ENCODE peak calls at places on chromosomes 2 and 18, in four cellular contexts. Z is fibroblast of the aortic adventitia, W is transverse colon, X is DND-41. J is an unnamed sample.

GRCh38 chr2:43762286-43762685 is 11.6 kb upstream of the DYNC2LI1 start:
- DNase-seq in X (no peak), W (no peak), Z (peak), J (no peak)

GRCh38 chr18:63606526-63606925 is 19.4 kb downstream of the SERPINB13 start:
- DNase-seq in Z (no peak), X (no peak), W (no peak), J (no peak)

GRCh38 chr2:28300489-28300888 is 92.2 kb upstream of the FOSL2 start:
- DNase-seq in W (no peak), Z (peak), X (no peak), J (no peak)

GRCh38 chr2:39697480-39697879 is 31.8 kb downstream of the TMEM178A start:
- DNase-seq in X (no peak), W (no peak), Z (no peak), J (no peak)

GRCh38 chr2:36567711-36568408 is 30.1 kb downstream of the FEZ2 start:
- DNase-seq in Z (no peak), W (no peak), X (no peak), J (no peak)

GRCh38 chr2:169507698-169508097 is 1.8 kb upstream of the KLHL41 start:
- DNase-seq in X (no peak), Z (peak), W (no peak), J (no peak)

GRCh38 chr18:8142932-8143331 is 466.3 kb upstream of the RAB12 start:
- DNase-seq in W (no peak), X (no peak), Z (no peak), J (no peak)

GRCh38 chr2:73111300-73112025 is 1.3 kb downstream of the RAB11FIP5 start:
- DNase-seq in Z (no peak), X (no peak), W (peak), J (peak)

GRCh38 chr2:205245001-205245400 is 437.3 kb upstream of the NRP2 start:
- DNase-seq in W (no peak), X (no peak), Z (peak), J (no peak)

GRCh38 chr2:10497797-10498251 is 49.7 kb upstream of the ODC1 start:
- DNase-seq in W (peak), X (peak), Z (peak), J (peak)

GRCh38 chr18:26532367-26533340 is 15.7 kb downstream of the KCTD1 start:
- DNase-seq in Z (no peak), W (no peak), X (no peak), J (no peak)

GRCh38 chr18:363327-364115 is 95.7 kb upstream of the THOC1 start:
- DNase-seq in X (no peak), Z (peak), W (no peak), J (no peak)

GRCh38 chr18:38940863-38941531 is 1375.4 kb upstream of the CELF4 start:
- DNase-seq in Z (peak), X (peak), W (no peak), J (peak)

GRCh38 chr2:36403675-36404230 is 48.2 kb downstream of the CRIM1 start:
- DNase-seq in X (no peak), Z (peak), W (no peak), J (peak)

GRCh38 chr2:143489135-143489534 is 359.9 kb downstream of the ARHGAP15 start:
- DNase-seq in Z (peak), X (no peak), W (no peak), J (no peak)

GRCh38 chr2:24958411-24958935 is 13.3 kb downstream of the DNAJC27 start:
- DNase-seq in Z (no peak), W (no peak), X (no peak), J (no peak)

GRCh38 chr2:222939208-222939846 is 78.5 kb downstream of the ACSL3 start:
- DNase-seq in X (peak), Z (peak), W (peak), J (peak)

GRCh38 chr2:233047667-233048066 is 12.5 kb upstream of the INPP5D start:
- DNase-seq in X (no peak), Z (no peak), W (no peak), J (no peak)

GRCh38 chr2:191664823-191665222 is 13.1 kb upstream of the NABP1 start:
- DNase-seq in X (no peak), Z (no peak), W (no peak), J (no peak)

GRCh38 chr2:96203130-96204028 is 5.2 kb downstream of the STARD7 start:
- DNase-seq in X (no peak), W (no peak), Z (no peak), J (no peak)

GRCh38 chr2:112092286-112093041 is 37.4 kb downstream of the TMEM87B start:
- DNase-seq in X (no peak), W (no peak), Z (peak), J (no peak)

GRCh38 chr2:64448069-64448468 is 5.9 kb upstream of the LGALSL start:
- DNase-seq in W (no peak), X (no peak), Z (no peak), J (no peak)

GRCh38 chr2:118012778-118013177 is 1.1 kb downstream of the CCDC93 start:
- DNase-seq in W (no peak), Z (no peak), X (no peak), J (no peak)

GRCh38 chr2:121596221-121597080 is 52.8 kb downstream of the CLASP1 start:
- DNase-seq in Z (peak), X (no peak), W (peak), J (peak)

GRCh38 chr2:72147303-72147970 is at the start of gene CYP26B1:
- DNase-seq in W (no peak), X (no peak), Z (no peak), J (no peak)

GRCh38 chr2:59882822-59883221 is 670.6 kb downstream of the BCL11A start:
- DNase-seq in X (no peak), W (no peak), Z (no peak), J (no peak)

GRCh38 chr2:134712334-134712733 is 6.5 kb downstream of the TMEM163 start:
- DNase-seq in X (no peak), Z (no peak), W (no peak), J (no peak)

GRCh38 chr2:109446531-109447131 is 167.1 kb downstream of the SEPTIN10 start:
- DNase-seq in X (no peak), Z (no peak), W (no peak), J (no peak)

GRCh38 chr2:44789971-44790721 is 151.4 kb upstream of the SIX3 start:
- DNase-seq in W (no peak), Z (no peak), X (no peak), J (no peak)

GRCh38 chr2:16279641-16280040 is 339.3 kb downstream of the MYCN start:
- DNase-seq in W (no peak), X (no peak), Z (no peak), J (no peak)

GRCh38 chr2:223469270-223470057 is 132.7 kb downstream of the SCG2 start:
- DNase-seq in X (no peak), Z (peak), W (peak), J (no peak)

GRCh38 chr18:1751249-1751648 is 820.1 kb downstream of the METTL4 start:
- DNase-seq in Z (no peak), W (no peak), X (no peak), J (no peak)

GRCh38 chr2:68901199-68901515 is 30.0 kb upstream of the BMP10 start:
- DNase-seq in W (no peak), Z (peak), X (no peak), J (peak)

GRCh38 chr2:236607471-236608307 is 38.1 kb downstream of the ACKR3 start:
- DNase-seq in X (peak), Z (peak), W (no peak), J (no peak)

DNA sequence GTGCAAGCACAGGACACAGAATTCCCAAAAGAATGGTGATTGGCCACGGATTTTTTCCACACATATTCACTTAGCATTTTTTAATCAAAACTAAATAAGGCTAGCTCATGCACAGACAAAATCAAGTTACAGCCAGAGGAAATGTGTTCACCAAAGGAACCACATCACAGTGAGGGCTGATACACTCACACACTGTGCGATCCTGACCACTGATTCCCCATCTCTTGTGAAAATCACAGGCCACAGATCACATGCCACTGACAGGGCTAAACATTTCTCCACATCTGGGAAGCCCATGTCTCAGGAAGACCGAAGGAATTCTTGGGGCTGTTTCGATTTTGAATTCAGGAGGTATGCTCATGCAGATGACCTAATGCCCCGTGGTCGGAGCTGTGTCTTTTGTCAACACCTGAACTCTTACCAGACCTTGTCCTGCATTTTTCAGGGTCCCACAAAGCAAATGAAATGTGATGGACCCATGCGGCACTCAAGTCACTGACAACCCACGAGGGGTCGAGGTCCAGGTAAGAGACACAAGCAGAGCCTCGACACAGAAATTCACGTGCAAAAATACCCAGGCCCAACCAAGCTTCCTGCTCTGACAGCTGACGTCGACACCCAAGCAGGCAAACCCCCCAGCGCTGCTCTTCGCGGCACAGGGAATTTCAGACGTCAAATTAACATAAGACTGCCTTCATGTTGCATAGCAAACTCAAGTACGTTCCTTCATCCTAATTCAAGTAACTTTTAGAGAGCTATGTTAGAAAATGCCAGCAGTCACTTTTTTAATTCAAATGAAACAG is 69.5 kb downstream of the ZNF516 start:
- DNase-seq in W (no peak), Z (peak), X (no peak), J (no peak)
- TF ChIP-seq CTCF in W (no peak), Z (no peak), X (no peak), J (no peak)

GRCh38 chr2:1674276-1674675 is 70.0 kb downstream of the PXDN start:
- DNase-seq in X (no peak), Z (no peak), W (no peak), J (no peak)

GRCh38 chr2:1671916-1672315 is 72.4 kb downstream of the PXDN start:
- DNase-seq in W (no peak), X (no peak), Z (no peak), J (no peak)

GRCh38 chr2:1670636-1671035 is 73.7 kb downstream of the PXDN start:
- DNase-seq in W (no peak), X (no peak), Z (no peak), J (no peak)

GRCh38 chr2:1673160-1673944 is 71.0 kb downstream of the PXDN start:
- DNase-seq in Z (no peak), W (no peak), X (no peak), J (no peak)

DNA sequence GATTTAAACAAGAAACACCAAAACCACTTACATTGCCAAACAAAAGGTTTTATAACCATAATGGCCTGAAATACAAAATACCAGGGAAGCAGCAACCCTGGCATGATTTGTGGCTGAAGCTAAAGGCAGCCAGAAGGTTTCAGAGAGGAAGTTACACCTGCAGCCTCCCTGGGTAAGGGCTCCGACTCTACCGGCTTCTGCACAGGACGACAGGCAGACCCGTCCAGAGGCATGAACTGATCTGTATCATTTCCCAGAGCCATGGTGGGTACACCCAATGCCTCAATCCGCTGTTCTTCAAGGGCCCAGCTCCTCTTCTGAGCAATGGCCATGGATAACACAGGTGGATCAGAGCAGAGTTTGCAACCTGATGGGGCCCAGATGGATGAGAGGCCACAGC is 71.6 kb downstream of the PXDN start:
- DNase-seq in W (no peak), X (no peak), Z (no peak), J (no peak)
- TF ChIP-seq CTCF in W (no peak), X (no peak), Z (no peak), J (no peak)

GRCh38 chr2:46365913-46366674 is 68.9 kb downstream of the EPAS1 start:
- DNase-seq in Z (peak), X (no peak), W (no peak), J (no peak)

GRCh38 chr2:46362667-46363012 is 65.4 kb downstream of the EPAS1 start:
- DNase-seq in X (no peak), Z (no peak), W (no peak), J (no peak)

GRCh38 chr2:46366675-46367067 is 69.5 kb downstream of the EPAS1 start:
- DNase-seq in W (no peak), X (no peak), Z (no peak), J (no peak)

GRCh38 chr2:46363535-46364170 is 66.4 kb downstream of the EPAS1 start:
- DNase-seq in W (no peak), X (no peak), Z (peak), J (no peak)

DNA sequence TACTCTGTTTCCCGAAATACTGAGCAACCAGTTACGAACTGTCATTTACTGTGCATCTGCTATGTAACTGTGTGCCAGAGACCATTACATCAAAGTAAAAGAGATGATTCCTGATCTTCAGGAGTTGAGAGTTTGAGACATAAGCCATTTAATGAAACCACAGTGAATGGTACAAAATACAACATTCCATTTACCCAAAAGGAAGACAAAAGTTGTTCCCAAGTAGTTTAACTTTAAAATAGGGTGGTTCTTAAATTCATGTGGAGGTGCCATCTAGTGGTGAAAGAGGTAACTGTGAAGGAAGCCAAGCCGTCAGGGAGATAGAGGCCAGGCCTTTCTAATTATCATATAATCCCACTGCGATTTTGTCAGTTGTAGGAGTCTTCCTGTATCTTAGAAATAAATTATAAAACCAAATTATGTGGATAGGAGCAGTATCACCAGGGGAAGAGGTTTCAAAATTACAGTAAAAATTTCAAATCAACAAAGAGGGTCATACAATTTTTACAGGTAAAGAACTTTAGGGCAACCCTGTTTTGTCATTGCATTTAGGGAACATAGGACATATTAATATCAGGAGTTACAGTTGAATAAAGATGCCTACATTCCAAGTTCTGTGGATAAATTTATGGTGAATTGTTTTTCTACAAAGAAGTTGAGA is 67.7 kb downstream of the EPAS1 start:
- DNase-seq in W (peak), Z (peak), X (peak), J (peak)
- TF ChIP-seq CTCF in W (peak), Z (peak), X (peak), J (peak)

GRCh38 chr2:18559531-18559930 is 922 bp downstream of the RDH14 start:
- DNase-seq in X (no peak), W (no peak), Z (no peak), J (no peak)
- TF ChIP-seq CTCF in X (no peak), W (no peak), Z (no peak), J (no peak)

J was measured in Calu3.